ENCODE peak calls at places on chromosomes 4 and X, in seven cellular contexts. Q, K, N, V, E, J and B are unnamed samples.
A peak's percentile ranks its signal among the peaks of the same experiment; 100 is the strongest.

GRCh38 chr4:76751612-76752343 is 146.2 kb downstream of the SOWAHB start:
- DNase-seq in Q (no peak), K (no peak), N (no peak), V (no peak), E (no peak), J (no peak), B (no peak)

GRCh38 chrX:17214962-17215361 is 160.0 kb upstream of the NHS start:
- DNase-seq in Q (no peak), K (no peak), N (no peak), V (no peak), E (no peak), J (no peak), B (no peak)

GRCh38 chr4:602559-602942 is 22.8 kb upstream of the PDE6B start:
- DNase-seq in Q (peak; percentile 76), K (peak; percentile 60), N (no peak), V (peak; percentile 68), E (peak; percentile 99), J (peak; percentile 60), B (peak; percentile 80)

GRCh38 chr4:33709247-33709646 is 2535.1 kb downstream of the ARAP2 start:
- DNase-seq in Q (no peak), K (no peak), N (no peak), V (no peak), E (no peak), J (no peak), B (no peak)

GRCh38 chrX:115690554-115691216 is 129.7 kb downstream of the PLS3 start:
- DNase-seq in Q (peak; percentile 54), K (peak; percentile 19), N (peak; percentile 23), V (peak; percentile 59), E (peak; percentile 60), J (peak; percentile 37), B (peak; percentile 74)

GRCh38 chrX:136209016-136209738 is 42.0 kb downstream of the MAP7D3 start:
- DNase-seq in Q (no peak), K (no peak), N (no peak), V (peak; percentile 50), E (peak; percentile 31), J (no peak), B (peak; percentile 69)

GRCh38 chr4:14701896-14702295 is 300.4 kb upstream of the CPEB2 start:
- DNase-seq in Q (no peak), K (no peak), N (no peak), V (no peak), E (no peak), J (no peak), B (no peak)

GRCh38 chr4:75668596-75668995 is 4.6 kb downstream of the G3BP2 start:
- DNase-seq in Q (no peak), K (no peak), N (no peak), V (no peak), E (no peak), J (no peak), B (no peak)

GRCh38 chrX:134676440-134676839 is 18.2 kb upstream of the PLAC1 start:
- DNase-seq in Q (no peak), K (no peak), N (no peak), V (no peak), E (no peak), J (no peak), B (no peak)

GRCh38 chr4:1255151-1255550 is 6.2 kb upstream of the CTBP1 start:
- DNase-seq in Q (no peak), K (no peak), N (no peak), V (no peak), E (no peak), J (no peak), B (no peak)

GRCh38 chr4:106690487-106690886 is 321.9 kb upstream of the GIMD1 start:
- DNase-seq in Q (no peak), K (no peak), N (no peak), V (no peak), E (no peak), J (no peak), B (no peak)

GRCh38 chrX:110212299-110212698 is 105.6 kb downstream of the AMMECR1 start:
- DNase-seq in Q (no peak), K (no peak), N (no peak), V (no peak), E (no peak), J (no peak), B (peak; percentile 39)

GRCh38 chrX:69237228-69237627 is 72.0 kb upstream of the PJA1 start:
- DNase-seq in Q (no peak), K (no peak), N (no peak), V (no peak), E (no peak), J (no peak), B (no peak)

GRCh38 chr4:87409420-87409939 is 12.9 kb upstream of the NUDT9 start:
- DNase-seq in Q (no peak), K (peak; percentile 89), N (no peak), V (no peak), E (no peak), J (no peak), B (no peak)

GRCh38 chr4:83025563-83025962 is 9.4 kb upstream of the COPS4 start:
- DNase-seq in Q (no peak), K (no peak), N (no peak), V (peak; percentile 40), E (no peak), J (no peak), B (no peak)

GRCh38 chr4:2250764-2251072 is 8.8 kb upstream of the HAUS3 start:
- DNase-seq in Q (no peak), K (no peak), N (no peak), V (no peak), E (peak; percentile 8), J (no peak), B (no peak)

GRCh38 chrX:132270699-132271098 is 51.5 kb upstream of the RAP2C start:
- DNase-seq in Q (no peak), K (no peak), N (no peak), V (no peak), E (no peak), J (no peak), B (no peak)

GRCh38 chrX:15815779-15816452 is 25.6 kb downstream of the ZRSR2 start:
- DNase-seq in Q (no peak), K (peak; percentile 5), N (peak; percentile 8), V (peak; percentile 30), E (peak; percentile 16), J (peak; percentile 3), B (peak; percentile 46)

GRCh38 chrX:114841051-114841450 is 176.4 kb downstream of the IL13RA2 start:
- DNase-seq in Q (no peak), K (no peak), N (no peak), V (no peak), E (no peak), J (no peak), B (no peak)

GRCh38 chr4:73964862-73965611 is 16.8 kb downstream of the PF4 start:
- DNase-seq in Q (no peak), K (peak; percentile 1), N (no peak), V (peak; percentile 32), E (peak; percentile 82), J (peak; percentile 46), B (peak; percentile 45)

GRCh38 chr4:156954598-156954997 is 17.0 kb downstream of the PDGFC start:
- DNase-seq in Q (no peak), K (no peak), N (no peak), V (no peak), E (no peak), J (no peak), B (peak; percentile 21)

GRCh38 chr4:146959692-146960091 is 14.0 kb upstream of the TTC29 start:
- DNase-seq in Q (no peak), K (no peak), N (no peak), V (no peak), E (no peak), J (no peak), B (peak; percentile 13)

GRCh38 chr4:18938343-18939109 is 917.0 kb upstream of the LCORL start:
- DNase-seq in Q (no peak), K (no peak), N (no peak), V (no peak), E (no peak), J (no peak), B (no peak)

GRCh38 chr4:57460967-57461366 is 350.8 kb upstream of the IGFBP7 start:
- DNase-seq in Q (no peak), K (no peak), N (no peak), V (no peak), E (no peak), J (no peak), B (no peak)

GRCh38 chr4:39698424-39699009 is 581 bp downstream of the UBE2K start:
- DNase-seq in Q (no peak), K (peak; percentile 25), N (no peak), V (peak; percentile 69), E (peak; percentile 61), J (no peak), B (peak; percentile 34)

GRCh38 chr4:20764353-20764752 is 64.1 kb downstream of the PACRGL start:
- DNase-seq in Q (no peak), K (no peak), N (no peak), V (no peak), E (no peak), J (no peak), B (no peak)
- TF ChIP-seq SP1 in Q (no peak), K (no peak), N (no peak), V (no peak), E (no peak), J (no peak), B (no peak)

DNA sequence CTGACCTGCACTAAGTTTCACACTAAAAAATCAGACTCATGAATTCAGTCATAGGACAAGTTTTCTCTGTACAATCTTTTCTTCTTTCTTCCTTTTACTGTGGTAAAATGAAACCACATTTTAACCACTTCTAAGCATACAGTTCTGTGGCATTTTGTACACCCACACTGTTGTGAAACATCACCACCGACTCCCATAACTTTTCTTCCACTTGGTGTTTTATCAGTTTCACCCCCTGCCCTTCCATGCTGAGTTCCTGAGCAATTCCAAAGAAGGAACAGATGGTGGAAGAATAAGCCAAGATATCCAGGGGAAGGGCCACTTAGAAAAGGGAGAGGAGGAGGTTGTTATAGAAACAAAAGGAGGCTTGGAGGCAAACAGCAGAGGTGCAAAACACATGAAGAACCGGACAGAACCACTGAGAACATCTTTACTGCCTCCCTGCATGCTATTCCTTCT is 22.6 kb downstream of the SLC25A4 start:
- DNase-seq in Q (no peak), K (no peak), N (peak; percentile 74), V (no peak), E (no peak), J (no peak), B (no peak)
- TF ChIP-seq SP1 in Q (no peak), K (no peak), N (no peak), V (no peak), E (no peak), J (no peak), B (no peak)

GRCh38 chr4:29151584-29151983 is 1568.6 kb upstream of the PCDH7 start:
- DNase-seq in Q (no peak), K (no peak), N (no peak), V (no peak), E (no peak), J (no peak), B (no peak)
- TF ChIP-seq SP1 in Q (no peak), K (no peak), N (no peak), V (no peak), E (no peak), J (no peak), B (no peak)

GRCh38 chr4:159174645-159175147 is 71.8 kb downstream of the RAPGEF2 start:
- DNase-seq in Q (no peak), K (no peak), N (no peak), V (no peak), E (no peak), J (no peak), B (no peak)
- TF ChIP-seq SP1 in Q (no peak), K (no peak), N (no peak), V (no peak), E (no peak), J (no peak), B (no peak)